ENCODE peak calls at places on chromosomes 11 and 22, in four cellular contexts. E is prostate gland, L is tibial nerve, V is endothelial cell of umbilical vein. U is an unnamed sample.

GRCh38 chr22:32080904-32081303 is 37.8 kb downstream of the SLC5A1 start:
- DNase-seq in V (peak), E (peak), L (no peak), U (peak)

GRCh38 chr11:44987506-44987905 is 36.8 kb upstream of the TP53I11 start:
- DNase-seq in L (no peak), E (no peak), V (no peak), U (no peak)

GRCh38 chr22:44578516-44579230 is 80.6 kb upstream of the RTL6 start:
- DNase-seq in V (no peak), E (no peak), L (no peak), U (no peak)

GRCh38 chr11:101202614-101203013 is 73.0 kb upstream of the PGR start:
- DNase-seq in E (no peak), L (no peak), V (no peak), U (no peak)

GRCh38 chr11:60868682-60869450 is 1.5 kb downstream of the ZP1 start:
- DNase-seq in V (no peak), L (no peak), E (no peak), U (no peak)

GRCh38 chr11:75541301-75541929 is 15.7 kb upstream of the GDPD5 start:
- DNase-seq in L (no peak), V (no peak), E (no peak), U (no peak)

GRCh38 chr11:57903441-57904123 is 120.1 kb upstream of the OR9Q1 start:
- DNase-seq in V (no peak), L (no peak), E (peak), U (peak)

GRCh38 chr11:61578819-61579218 is 2.1 kb downstream of the SYT7 start:
- DNase-seq in L (no peak), E (no peak), V (no peak), U (no peak)

GRCh38 chr11:64444838-64445441 is 86.0 kb downstream of the RPS6KA4 start:
- DNase-seq in E (no peak), V (no peak), L (no peak), U (peak)

GRCh38 chr22:40818192-40818746 is 877 bp downstream of the SLC25A17 start:
- DNase-seq in V (no peak), L (no peak), E (no peak), U (no peak)

GRCh38 chr11:130315354-130315970 is 745 bp upstream of the ZBTB44 start:
- DNase-seq in E (peak), V (no peak), L (no peak), U (no peak)

GRCh38 chr11:79060534-79060933 is 380.3 kb downstream of the TENM4 start:
- DNase-seq in V (no peak), L (no peak), E (no peak), U (no peak)

GRCh38 chr11:86990520-86990919 is 35.3 kb upstream of the FZD4 start:
- DNase-seq in L (no peak), V (no peak), E (no peak), U (peak)

GRCh38 chr11:128594246-128594645 is 6.9 kb upstream of the ETS1 start:
- DNase-seq in L (no peak), V (peak), E (no peak), U (no peak)

GRCh38 chr22:38941488-38941987 is 15.9 kb upstream of the APOBEC3A start:
- DNase-seq in L (no peak), V (no peak), E (no peak), U (no peak)

GRCh38 chr11:57901756-57902155 is 121.9 kb upstream of the OR9Q1 start:
- DNase-seq in E (no peak), V (no peak), L (no peak), U (no peak)

GRCh38 chr11:108340958-108341357 is 118.1 kb downstream of the ATM start:
- DNase-seq in V (no peak), L (no peak), E (peak), U (no peak)

GRCh38 chr11:70951139-70951804 is 301.1 kb downstream of the SHANK2 start:
- DNase-seq in V (no peak), L (no peak), E (no peak), U (no peak)

GRCh38 chr11:134578807-134579708 is 167.0 kb upstream of the B3GAT1 start:
- DNase-seq in V (no peak), E (no peak), L (no peak), U (no peak)

GRCh38 chr11:128472128-128473110 is 114.9 kb downstream of the ETS1 start:
- DNase-seq in L (no peak), V (peak), E (no peak), U (no peak)

GRCh38 chr11:107770546-107770945 is 58.7 kb upstream of the SLN start:
- DNase-seq in V (no peak), E (no peak), L (no peak), U (peak)

GRCh38 chr11:64095286-64095825 is 59.6 kb downstream of the FLRT1 start:
- DNase-seq in E (no peak), V (no peak), L (no peak), U (no peak)

GRCh38 chr11:117345039-117345438 is 17.4 kb downstream of the CEP164 start:
- DNase-seq in V (no peak), E (no peak), L (no peak), U (no peak)

GRCh38 chr11:69791266-69791665 is 16.1 kb upstream of the FGF4 start:
- DNase-seq in L (no peak), V (no peak), E (no peak), U (no peak)
- TF ChIP-seq POLR2A in L (no peak), V (no peak), E (no peak), U (no peak)

GRCh38 chr11:7515544-7515943 is 1.7 kb downstream of the PPFIBP2 start:
- DNase-seq in L (no peak), V (no peak), E (no peak), U (no peak)

GRCh38 chr11:7512525-7513209 is 1.1 kb upstream of the PPFIBP2 start:
- DNase-seq in L (peak), E (peak), V (peak), U (no peak)

GRCh38 chr11:7514099-7514725 is 413 bp downstream of the PPFIBP2 start:
- DNase-seq in L (no peak), V (no peak), E (peak), U (no peak)

GRCh38 chr11:7511405-7511804 is 2.4 kb upstream of the PPFIBP2 start:
- DNase-seq in V (peak), E (peak), L (peak), U (no peak)

GRCh38 chr11:7513210-7514098 is at the start of gene PPFIBP2:
- DNase-seq in V (peak), E (peak), L (peak), U (peak)
- TF ChIP-seq POLR2A in V (no peak), E (peak), L (peak), U (no peak)

DNA sequence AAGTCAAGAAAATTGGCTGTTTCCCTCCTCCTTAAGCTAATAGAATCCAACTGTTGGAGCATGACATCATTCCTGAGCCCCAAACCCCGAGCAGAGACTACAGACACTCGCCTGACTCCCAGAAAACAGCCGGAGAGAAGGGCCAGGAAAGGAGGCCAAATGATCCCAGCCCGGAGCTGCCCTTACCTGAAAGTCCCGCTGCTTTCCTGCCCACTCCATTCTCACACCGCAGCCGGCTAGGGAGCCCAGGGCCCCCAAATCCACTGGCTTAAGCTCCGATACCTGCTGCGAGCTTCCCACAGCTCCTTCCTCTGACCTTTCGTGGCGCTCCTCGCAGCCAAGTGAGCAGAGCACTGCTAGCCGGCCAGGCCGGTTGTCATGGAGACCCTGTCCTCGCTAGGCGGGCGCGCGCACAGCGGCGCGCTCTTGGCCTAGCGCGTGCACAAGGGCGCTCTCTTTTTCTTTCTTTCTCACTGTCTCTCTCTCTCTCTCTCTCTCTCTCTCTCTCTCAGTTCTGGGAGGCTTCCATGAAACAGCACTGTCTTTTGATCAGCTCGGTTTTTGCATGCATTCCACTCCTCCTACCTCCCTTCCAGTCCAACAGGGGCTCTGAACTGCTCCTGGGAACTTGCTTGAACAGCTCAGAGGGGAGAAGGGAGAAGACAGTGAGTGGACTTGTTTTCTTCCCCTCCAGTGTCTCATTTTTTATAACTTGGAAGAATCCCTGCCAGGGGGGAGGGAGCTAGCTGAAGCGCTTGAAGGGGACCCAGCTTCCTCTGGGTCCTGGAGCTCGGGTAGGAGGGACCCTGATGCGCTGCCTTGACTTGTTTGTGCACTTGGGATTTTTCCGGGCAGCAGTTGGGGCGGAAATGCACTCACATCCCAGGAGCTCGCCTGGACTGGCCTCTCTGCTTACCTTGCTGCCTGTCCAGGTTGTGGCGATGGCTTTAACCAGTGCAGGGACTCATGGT is 100.4 kb upstream of the AKIP1 start:
- DNase-seq in L (peak), E (peak), V (peak), U (peak)
- TF ChIP-seq POLR2A in L (peak), E (peak), V (no peak), U (peak)

GRCh38 chr22:49969751-49970527 is 9.4 kb downstream of the PIM3 start:
- DNase-seq in E (no peak), L (no peak), V (no peak), U (no peak)

GRCh38 chr22:49972163-49973017 is 11.8 kb downstream of the PIM3 start:
- DNase-seq in V (no peak), E (peak), L (peak), U (no peak)

GRCh38 chr22:49973018-49973965 is 12.7 kb downstream of the PIM3 start:
- DNase-seq in E (no peak), V (no peak), L (no peak), U (no peak)

GRCh38 chr22:49970528-49971231 is 10.1 kb downstream of the PIM3 start:
- DNase-seq in E (peak), L (peak), V (peak), U (peak)

DNA sequence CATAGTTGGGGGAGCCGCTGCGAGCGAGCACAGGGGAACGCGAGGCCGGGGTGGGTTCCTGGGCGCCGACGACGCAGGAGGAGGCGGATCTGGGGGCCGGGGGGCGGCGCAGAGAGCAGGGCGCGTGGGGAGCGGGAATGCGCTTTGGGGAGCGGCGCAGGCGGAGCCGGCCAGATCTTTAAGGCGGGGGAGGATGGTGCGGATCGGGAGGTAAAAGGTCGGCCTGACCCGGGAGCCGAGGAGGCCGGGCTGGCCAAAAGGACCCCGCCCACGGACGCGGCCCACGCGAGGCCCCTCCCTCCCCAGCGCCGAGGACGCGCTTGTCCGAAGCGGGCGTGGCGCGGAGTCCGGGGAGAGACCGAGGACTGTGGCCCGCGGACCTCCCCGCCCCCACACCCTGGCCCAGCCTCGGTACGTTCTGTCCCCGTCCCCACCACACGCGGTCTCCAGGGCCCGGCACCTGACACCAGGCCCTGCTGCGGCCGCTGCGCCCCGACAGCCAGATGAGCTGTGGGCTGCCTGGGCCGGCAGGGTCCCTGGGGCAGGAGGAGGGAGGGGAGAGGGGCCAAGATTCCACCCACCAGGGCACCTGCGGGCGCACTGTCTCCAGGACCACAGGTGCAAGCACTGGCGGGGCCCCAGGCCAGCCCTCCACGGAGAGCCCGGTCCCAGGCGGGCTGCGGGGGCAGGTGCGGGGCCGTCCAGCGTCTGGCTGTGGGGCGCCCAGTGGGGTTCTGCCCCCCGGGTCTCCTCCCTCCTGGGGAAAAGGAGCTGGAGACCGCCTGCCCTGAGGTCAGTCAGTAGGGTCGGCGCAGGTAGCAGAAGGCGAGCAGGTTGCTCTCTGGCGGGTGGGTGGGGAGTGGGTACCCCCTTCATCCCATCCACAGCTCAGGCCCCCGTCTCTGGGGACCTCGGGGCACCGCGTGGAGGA is 10.9 kb downstream of the PIM3 start:
- DNase-seq in E (peak), L (peak), V (no peak), U (peak)
- TF ChIP-seq POLR2A in E (peak), L (peak), V (no peak), U (no peak)

GRCh38 chr22:48690583-48691317 is 1136.9 kb downstream of the BRD1 start:
- DNase-seq in L (no peak), E (no peak), V (no peak), U (no peak)

GRCh38 chr22:48689206-48689605 is 1138.5 kb downstream of the BRD1 start:
- DNase-seq in V (no peak), E (no peak), L (no peak), U (no peak)

GRCh38 chr22:48687606-48688005 is 1140.1 kb downstream of the BRD1 start:
- DNase-seq in L (no peak), E (no peak), V (no peak), U (no peak)

GRCh38 chr22:48686694-48687302 is 1140.9 kb downstream of the BRD1 start:
- DNase-seq in V (no peak), L (no peak), E (no peak), U (no peak)

GRCh38 chr22:48688366-48688765 is 1139.3 kb downstream of the BRD1 start:
- DNase-seq in V (no peak), E (no peak), L (no peak), U (no peak)
- TF ChIP-seq POLR2A in V (no peak), E (no peak), L (no peak), U (no peak)

GRCh38 chr11:5690736-5691135 is 1.1 kb downstream of the TRIM22 start:
- DNase-seq in V (peak), L (no peak), E (no peak), U (no peak)
- TF ChIP-seq POLR2A in V (no peak), L (peak), E (no peak), U (no peak)

GRCh38 chr11:3834349-3835099 is 6.2 kb downstream of the RHOG start:
- DNase-seq in E (no peak), L (peak), V (no peak), U (no peak)

GRCh38 chr11:3835752-3836151 is 5.0 kb downstream of the RHOG start:
- DNase-seq in E (no peak), V (no peak), L (no peak), U (no peak)

GRCh38 chr11:3836903-3837302 is 3.9 kb downstream of the RHOG start:
- DNase-seq in E (no peak), V (no peak), L (no peak), U (no peak)

GRCh38 chr11:3833461-3833860 is 7.3 kb downstream of the RHOG start:
- DNase-seq in E (no peak), V (no peak), L (no peak), U (no peak)

DNA sequence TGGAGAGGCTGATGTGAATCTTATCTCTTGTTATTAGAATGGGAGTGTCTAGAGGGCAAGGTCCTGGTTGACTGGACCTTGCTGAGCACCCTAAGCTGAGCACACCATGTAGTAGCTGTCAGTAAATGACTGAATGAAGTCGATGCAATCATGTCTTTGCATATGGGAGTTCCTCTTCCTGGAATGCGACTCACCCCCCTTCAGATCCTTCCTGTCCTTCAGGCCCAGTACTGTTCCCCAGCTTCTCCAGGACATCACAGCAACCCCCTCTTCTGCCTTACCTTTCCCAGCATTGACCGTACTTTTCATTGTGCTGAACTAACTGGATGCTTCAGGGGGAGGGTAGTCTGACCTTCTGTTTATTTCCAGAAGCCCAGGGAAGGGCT is 5.7 kb downstream of the RHOG start:
- DNase-seq in V (peak), L (no peak), E (no peak), U (no peak)
- TF ChIP-seq POLR2A in V (no peak), L (no peak), E (no peak), U (no peak)

U was measured in H54.